ENCODE peak calls at places on chromosomes 16 and 17, in nine cellular contexts. Z is omental fat pad; S is stimulated activated CD4-positive, alpha-beta T cell treated with anti-CD3 and anti-CD28 coated beads, Interleukin-1b, Interleukin-23, amount 100 ng/mL, for 24 hours; K is KBM-7; A is breast epithelium; Q is effector CD4-positive, alpha-beta T cell; H is stomach; F is right lobe of liver; G is activated T-cell treated with anti-CD3 and anti-CD28 coated beads, Interleukin-2, amount 50 U/mL, for 24 hours. P is an unnamed sample.

GRCh38 chr17:15493031-15493750 is 25.8 kb upstream of the CDRT4 start:
- DNase-seq in K (no peak), Q (no peak), G (no peak), A (no peak), H (no peak), S (no peak), Z (no peak), F (no peak), P (no peak)

GRCh38 chr17:34909040-34909439 is 52.2 kb downstream of the CCT6B start:
- DNase-seq in F (no peak), Z (no peak), Q (no peak), S (no peak), G (no peak), K (no peak), A (no peak), H (no peak), P (no peak)

GRCh38 chr16:62644030-62644812 is 608.0 kb upstream of the CDH8 start:
- DNase-seq in A (no peak), S (no peak), Z (no peak), H (no peak), F (no peak), K (no peak), G (no peak), Q (no peak), P (no peak)

GRCh38 chr17:67258836-67259468 is 14.0 kb upstream of the HELZ start:
- DNase-seq in G (peak), A (no peak), Q (no peak), H (no peak), K (peak), S (no peak), Z (no peak), F (no peak), P (no peak)

GRCh38 chr16:84143081-84143480 is 1.9 kb downstream of the HSDL1 start:
- DNase-seq in G (no peak), S (no peak), Q (no peak), A (no peak), F (no peak), H (no peak), K (no peak), Z (no peak), P (no peak)

GRCh38 chr16:66617728-66618127 is 13.2 kb downstream of the CMTM3 start:
- DNase-seq in F (no peak), Z (no peak), Q (no peak), K (no peak), G (no peak), H (no peak), S (no peak), A (peak), P (no peak)

GRCh38 chr17:74641224-74641948 is 17.8 kb upstream of the CD300E start:
- DNase-seq in G (no peak), Z (no peak), H (no peak), S (no peak), Q (no peak), K (no peak), A (no peak), F (no peak), P (no peak)

GRCh38 chr16:12210258-12210880 is 233.8 kb downstream of the SNX29 start:
- DNase-seq in G (no peak), Z (no peak), K (no peak), F (no peak), Q (no peak), S (no peak), H (no peak), A (no peak), P (no peak)

GRCh38 chr17:64447526-64447925 is 1.4 kb upstream of the MILR1 start:
- DNase-seq in A (no peak), Q (no peak), S (no peak), H (no peak), Z (no peak), G (no peak), F (no peak), K (no peak), P (no peak)

GRCh38 chr17:12257176-12257575 is 236.5 kb downstream of the MAP2K4 start:
- DNase-seq in G (no peak), S (no peak), Z (no peak), H (no peak), Q (no peak), F (no peak), K (no peak), A (no peak), P (no peak)

GRCh38 chr17:5139454-5139725 is 23.6 kb downstream of the USP6 start:
- DNase-seq in G (no peak), A (no peak), S (no peak), Q (no peak), Z (no peak), K (no peak), F (no peak), H (no peak), P (peak)

GRCh38 chr16:14600164-14600563 is 29.9 kb downstream of the PARN start:
- DNase-seq in A (no peak), G (no peak), Z (no peak), K (peak), F (no peak), Q (no peak), S (no peak), H (no peak), P (peak)

GRCh38 chr16:87457051-87457611 is 35.7 kb downstream of the ZCCHC14 start:
- DNase-seq in S (no peak), A (no peak), H (no peak), Q (no peak), F (no peak), Z (no peak), G (no peak), K (no peak), P (no peak)

GRCh38 chr17:83144421-83145357 is 65.3 kb downstream of the METRNL start:
- DNase-seq in S (no peak), A (peak), H (no peak), K (no peak), Z (no peak), G (no peak), F (no peak), Q (no peak), P (no peak)

GRCh38 chr16:85419503-85420408 is 193.4 kb upstream of the GSE1 start:
- DNase-seq in H (no peak), Q (no peak), F (peak), S (no peak), K (no peak), A (no peak), Z (no peak), G (no peak), P (no peak)

GRCh38 chr17:491086-492014 is 138.7 kb upstream of the RPH3AL start:
- DNase-seq in F (peak), G (peak), H (peak), K (peak), S (no peak), Q (peak), A (peak), Z (no peak), P (peak)

GRCh38 chr17:27422601-27423000 is 33.6 kb upstream of the KSR1 start:
- DNase-seq in F (no peak), H (no peak), Z (no peak), A (no peak), S (no peak), G (no peak), Q (no peak), K (no peak), P (no peak)

GRCh38 chr17:82020874-82021727 is 1.6 kb downstream of the CENPX start:
- DNase-seq in Q (peak), A (peak), S (no peak), K (peak), G (peak), H (peak), F (peak), Z (no peak), P (peak)

GRCh38 chr17:5706835-5707234 is 122.5 kb upstream of the NLRP1 start:
- DNase-seq in A (no peak), Z (no peak), Q (peak), F (peak), K (peak), G (peak), H (peak), S (peak), P (peak)

GRCh38 chr17:56765449-56765848 is 68.3 kb downstream of the C17orf67 start:
- DNase-seq in Q (no peak), F (no peak), G (no peak), H (no peak), K (no peak), Z (no peak), S (no peak), A (no peak), P (no peak)

GRCh38 chr16:70162041-70162451 is 11.5 kb upstream of the CLEC18C start:
- DNase-seq in G (no peak), H (no peak), K (no peak), Q (no peak), A (no peak), S (no peak), Z (no peak), F (no peak), P (peak)

GRCh38 chr17:56173958-56174357 is 20.7 kb downstream of the ANKFN1 start:
- DNase-seq in F (no peak), Q (no peak), G (no peak), Z (no peak), S (no peak), A (no peak), H (no peak), K (no peak), P (no peak)

GRCh38 chr17:49111934-49112333 is 20.6 kb upstream of the B4GALNT2 start:
- DNase-seq in H (no peak), K (no peak), G (no peak), Q (no peak), F (no peak), S (no peak), Z (no peak), A (no peak), P (no peak)

GRCh38 chr17:64950871-64951270 is 31.6 kb upstream of the LRRC37A3 start:
- DNase-seq in K (no peak), S (no peak), F (no peak), Z (no peak), Q (no peak), H (no peak), A (no peak), G (no peak), P (no peak)

GRCh38 chr16:4957720-4958509 is at the start of gene SEC14L5:
- DNase-seq in F (peak), Q (peak), H (peak), A (peak), G (peak), K (peak), S (peak), Z (peak), P (peak)

GRCh38 chr17:32936894-32937500 is 9.0 kb downstream of the TMEM98 start:
- DNase-seq in G (peak), S (peak), A (peak), F (peak), Z (peak), H (peak), K (peak), Q (peak), P (peak)

GRCh38 chr16:23026777-23027362 is 122.4 kb downstream of the USP31 start:
- DNase-seq in A (no peak), F (no peak), G (no peak), Z (no peak), Q (no peak), H (no peak), K (peak), S (no peak), P (peak)

GRCh38 chr16:1290860-1291575 is 18.4 kb upstream of the UBE2I start:
- DNase-seq in S (no peak), F (no peak), Z (no peak), G (no peak), K (no peak), Q (no peak), H (no peak), A (no peak), P (peak)

GRCh38 chr16:69599731-69600130 is 34.0 kb downstream of the NFAT5 start:
- DNase-seq in K (no peak), A (no peak), S (no peak), Z (no peak), Q (no peak), H (no peak), F (no peak), G (no peak), P (no peak)

GRCh38 chr17:40371261-40371929 is 6.9 kb upstream of the GJD3 start:
- DNase-seq in Z (no peak), K (peak), G (peak), S (no peak), F (no peak), A (no peak), H (no peak), Q (no peak), P (peak)